ENCODE peak calls at places on chromosomes 16 and 17, in eight cellular contexts. G is tibial nerve; C is activated CD4-positive, alpha-beta T cell treated with anti-CD3 and anti-CD28 coated beads, Interleukin-2, amount 50 U/mL, for 48 hours; N is activated T-helper 1 cell treated with Interleukin-2 at 50 U/mL for 16 hours; B is left ventricle myocardium inferior; E is PC-3; L is mesenteric fat pad; H is activated CD4-positive, CD25-positive, alpha-beta regulatory T cell treated with anti-CD3 and anti-CD28 coated beads, Interleukin-2, amount 50 U/mL, for 72 hours. O is an unnamed sample.

GRCh38 chr17:31548709-31549108 is 157.2 kb downstream of the RAB11FIP4 start:
- DNase-seq in G (no peak), C (peak), N (no peak), B (no peak), E (no peak), L (no peak), H (no peak), O (no peak)

GRCh38 chr17:47686661-47687327 is 7.2 kb upstream of the TBKBP1 start:
- DNase-seq in G (no peak), C (no peak), N (no peak), B (no peak), E (no peak), L (no peak), H (no peak), O (no peak)

GRCh38 chr17:14748036-14748715 is 447.3 kb downstream of the HS3ST3B1 start:
- DNase-seq in G (no peak), C (peak), N (no peak), B (no peak), E (peak), L (no peak), H (no peak), O (no peak)

GRCh38 chr16:30987581-30988190 is 2.7 kb downstream of the HSD3B7 start:
- DNase-seq in G (no peak), C (no peak), N (no peak), B (no peak), E (no peak), L (no peak), H (no peak), O (no peak)

GRCh38 chr16:30637952-30638351 is 12.8 kb upstream of the PRR14 start:
- DNase-seq in G (no peak), C (no peak), N (no peak), B (no peak), E (peak), L (no peak), H (no peak), O (no peak)

GRCh38 chr16:47734987-47735594 is 274.0 kb downstream of the PHKB start:
- DNase-seq in G (no peak), C (no peak), N (no peak), B (no peak), E (peak), L (no peak), H (no peak), O (no peak)

GRCh38 chr17:32621612-32622312 is 135.0 kb downstream of the CDK5R1 start:
- DNase-seq in G (no peak), C (no peak), N (no peak), B (no peak), E (no peak), L (no peak), H (no peak), O (no peak)

GRCh38 chr16:27365142-27366089 is 36.6 kb upstream of the IL21R start:
- DNase-seq in G (no peak), C (no peak), N (no peak), B (no peak), E (peak), L (no peak), H (no peak), O (no peak)

GRCh38 chr16:25199457-25199856 is 17.3 kb upstream of the AQP8 start:
- DNase-seq in G (no peak), C (no peak), N (no peak), B (no peak), E (no peak), L (no peak), H (no peak), O (no peak)

GRCh38 chr16:11835891-11836652 is 15.3 kb downstream of the RSL1D1 start:
- DNase-seq in G (no peak), C (no peak), N (no peak), B (no peak), E (no peak), L (peak), H (no peak), O (no peak)

GRCh38 chr16:56345406-56346050 is 79.8 kb downstream of the AMFR start:
- DNase-seq in G (no peak), C (no peak), N (no peak), B (no peak), E (no peak), L (no peak), H (no peak), O (no peak)

GRCh38 chr17:41463746-41464145 is 3.4 kb downstream of the KRT32 start:
- DNase-seq in G (no peak), C (no peak), N (no peak), B (no peak), E (peak), L (no peak), H (no peak), O (no peak)

GRCh38 chr16:51723016-51723724 is 572.1 kb upstream of the SALL1 start:
- DNase-seq in G (no peak), C (no peak), N (no peak), B (no peak), E (no peak), L (no peak), H (no peak), O (no peak)

GRCh38 chr17:4420692-4421131 is 13.0 kb upstream of the SPNS3 start:
- DNase-seq in G (no peak), C (peak), N (no peak), B (no peak), E (peak), L (no peak), H (peak), O (peak)

GRCh38 chr17:27049104-27049784 is 244.7 kb upstream of the WSB1 start:
- DNase-seq in G (no peak), C (peak), N (no peak), B (no peak), E (peak), L (no peak), H (no peak), O (no peak)

GRCh38 chr17:43389022-43389947 is 9.5 kb upstream of the ARL4D start:
- DNase-seq in G (peak), C (peak), N (peak), B (peak), E (peak), L (no peak), H (peak), O (peak)

GRCh38 chr16:67154578-67155304 is 3.9 kb upstream of the B3GNT9 start:
- DNase-seq in G (no peak), C (no peak), N (no peak), B (no peak), E (no peak), L (no peak), H (no peak), O (no peak)

GRCh38 chr16:2146739-2147138 is 1.7 kb upstream of the RAB26 start:
- DNase-seq in G (no peak), C (no peak), N (no peak), B (no peak), E (no peak), L (no peak), H (no peak), O (no peak)

GRCh38 chr17:4307179-4307930 is 43.6 kb upstream of the ANKFY1 start:
- DNase-seq in G (no peak), C (no peak), N (no peak), B (no peak), E (no peak), L (no peak), H (no peak), O (no peak)

GRCh38 chr17:79792371-79792871 is 4.5 kb downstream of the CBX8 start:
- DNase-seq in G (no peak), C (no peak), N (no peak), B (no peak), E (no peak), L (no peak), H (no peak), O (no peak)

GRCh38 chr17:28620010-28620409 is 6.0 kb upstream of the RSKR start:
- DNase-seq in G (no peak), C (no peak), N (no peak), B (no peak), E (no peak), L (no peak), H (no peak), O (no peak)

GRCh38 chr16:88638323-88639230 is at the start of gene IL17C:
- DNase-seq in G (no peak), C (no peak), N (no peak), B (no peak), E (peak), L (no peak), H (no peak), O (no peak)

GRCh38 chr17:47279062-47279801 is 25.6 kb downstream of the ITGB3 start:
- DNase-seq in G (peak), C (no peak), N (no peak), B (peak), E (peak), L (no peak), H (no peak), O (peak)

GRCh38 chr17:75950850-75951554 is 10.2 kb upstream of the FBF1 start:
- DNase-seq in G (no peak), C (no peak), N (no peak), B (no peak), E (no peak), L (no peak), H (no peak), O (no peak)

GRCh38 chr16:648786-649589 is at the start of gene WDR90:
- DNase-seq in G (peak), C (peak), N (peak), B (peak), E (peak), L (peak), H (peak), O (peak)

GRCh38 chr17:43356999-43357398 is 41.8 kb upstream of the ARL4D start:
- DNase-seq in G (no peak), C (no peak), N (no peak), B (no peak), E (peak), L (no peak), H (no peak), O (peak)

GRCh38 chr17:61589990-61590389 is 1.0 kb downstream of the NACA2 start:
- DNase-seq in G (no peak), C (no peak), N (no peak), B (no peak), E (no peak), L (no peak), H (no peak), O (no peak)

GRCh38 chr16:69566437-69567030 is 768 bp downstream of the NFAT5 start:
- DNase-seq in G (peak), C (peak), N (no peak), B (peak), E (peak), L (no peak), H (no peak), O (peak)

GRCh38 chr17:74738051-74738996 is 1.3 kb downstream of the RAB37 start:
- DNase-seq in G (no peak), C (peak), N (peak), B (peak), E (peak), L (no peak), H (peak), O (no peak)

GRCh38 chr17:35786941-35787432 is 8.5 kb downstream of the MMP28 start:
- DNase-seq in G (no peak), C (no peak), N (no peak), B (no peak), E (peak), L (no peak), H (no peak), O (no peak)

GRCh38 chr17:45227631-45228120 is 6.0 kb downstream of the FMNL1 start:
- DNase-seq in G (no peak), C (peak), N (no peak), B (no peak), E (no peak), L (no peak), H (no peak), O (no peak)

GRCh38 chr17:50177983-50178834 is 12.4 kb downstream of the SGCA start:
- DNase-seq in G (peak), C (peak), N (peak), B (peak), E (peak), L (no peak), H (no peak), O (peak)

GRCh38 chr16:76780556-76780955 is 410.4 kb upstream of the MON1B start:
- DNase-seq in G (no peak), C (no peak), N (no peak), B (no peak), E (peak), L (no peak), H (no peak), O (no peak)

GRCh38 chr16:3486506-3487215 is 8.6 kb downstream of the C16orf90 start:
- DNase-seq in G (no peak), C (no peak), N (no peak), B (no peak), E (no peak), L (no peak), H (no peak), O (no peak)

GRCh38 chr17:33451221-33451620 is 158.1 kb upstream of the ASIC2 start:
- DNase-seq in G (no peak), C (no peak), N (no peak), B (no peak), E (no peak), L (no peak), H (no peak), O (no peak)

GRCh38 chr17:12282056-12282455 is 261.4 kb downstream of the MAP2K4 start:
- DNase-seq in G (no peak), C (no peak), N (no peak), B (no peak), E (peak), L (no peak), H (no peak), O (no peak)

GRCh38 chr16:84986879-84987278 is 24.5 kb downstream of the ZDHHC7 start:
- DNase-seq in G (no peak), C (no peak), N (no peak), B (peak), E (no peak), L (no peak), H (no peak), O (no peak)

GRCh38 chr16:3645504-3646347 is 8.8 kb upstream of the DNASE1 start:
- DNase-seq in G (no peak), C (no peak), N (no peak), B (no peak), E (no peak), L (peak), H (no peak), O (no peak)